ENCODE peak calls at places on chromosome 11, in four cellular contexts. One of them, this sample, is unnamed.

GRCh38 chr11:66686801-66687750 is 9.4 kb upstream of the RBM4B start:
- DNase-seq in lung: no peak
- DNase-seq in AG08396: no peak
- DNase-seq in endothelial cell: no peak
- DNase-seq in this sample: no peak

GRCh38 chr11:19368726-19369364 is 128.1 kb upstream of the E2F8 start:
- DNase-seq in AG08396: no peak
- DNase-seq in endothelial cell: no peak
- DNase-seq in lung: no peak
- DNase-seq in this sample: no peak

GRCh38 chr11:9136731-9137130 is 45.3 kb upstream of the SCUBE2 start:
- DNase-seq in AG08396: no peak
- DNase-seq in endothelial cell: no peak
- DNase-seq in lung: no peak
- DNase-seq in this sample: no peak

GRCh38 chr11:13101836-13102574 is 92.9 kb downstream of the RASSF10 start:
- DNase-seq in lung: no peak
- DNase-seq in AG08396: no peak
- DNase-seq in endothelial cell: no peak
- DNase-seq in this sample: no peak

GRCh38 chr11:10497371-10498021 is 42.4 kb downstream of the AMPD3 start:
- DNase-seq in lung: peak
- DNase-seq in endothelial cell: no peak
- DNase-seq in AG08396: no peak
- DNase-seq in this sample: no peak

GRCh38 chr11:134038897-134039470 is 29.9 kb upstream of the JAM3 start:
- DNase-seq in lung: no peak
- DNase-seq in AG08396: no peak
- DNase-seq in endothelial cell: no peak
- DNase-seq in this sample: no peak

GRCh38 chr11:18046116-18046777 is at the start of gene TPH1:
- DNase-seq in AG08396: peak
- DNase-seq in endothelial cell: peak
- DNase-seq in lung: peak
- DNase-seq in this sample: peak

GRCh38 chr11:48028909-48029685 is 48.7 kb downstream of the PTPRJ start:
- DNase-seq in AG08396: no peak
- DNase-seq in lung: no peak
- DNase-seq in endothelial cell: no peak
- DNase-seq in this sample: no peak

GRCh38 chr11:25197515-25197914 is 700.7 kb downstream of the LUZP2 start:
- DNase-seq in lung: no peak
- DNase-seq in endothelial cell: no peak
- DNase-seq in AG08396: no peak
- DNase-seq in this sample: no peak

GRCh38 chr11:40797981-40798380 is 661.5 kb downstream of the LRRC4C start:
- DNase-seq in AG08396: no peak
- DNase-seq in lung: no peak
- DNase-seq in endothelial cell: no peak
- DNase-seq in this sample: no peak

GRCh38 chr11:135027461-135027860 is 615.4 kb upstream of the B3GAT1 start:
- DNase-seq in AG08396: peak
- DNase-seq in endothelial cell: peak
- DNase-seq in lung: no peak
- DNase-seq in this sample: peak

This sample was measured in pancreas.